ENCODE peak calls at places on chromosomes 7 and 10, in nine cellular contexts. J is heart left ventricle, L is right lobe of liver, Y is esophagus muscularis mucosa, E is H1, B is A549, M is HCT116, V is uterus, C is sigmoid colon. Z is an unnamed sample.

GRCh38 chr7:130258494-130259078 is 8.1 kb upstream of the CPA2 start:
- DNase-seq in J (no peak), L (no peak), Y (no peak), E (no peak), B (no peak), M (no peak), V (no peak), C (no peak), Z (no peak)

GRCh38 chr10:125859128-125859817 is 21.8 kb downstream of the DHX32 start:
- DNase-seq in J (no peak), L (no peak), Y (peak; percentile 60), E (no peak), B (no peak), M (no peak), V (no peak), C (no peak), Z (no peak)

GRCh38 chr7:100396421-100396982 is 23.2 kb downstream of the PILRA start:
- DNase-seq in J (no peak), L (no peak), Y (no peak), E (no peak), B (no peak), M (no peak), V (no peak), C (no peak), Z (no peak)

GRCh38 chr7:114021135-114021534 is 102.3 kb upstream of the PPP1R3A start:
- DNase-seq in J (no peak), L (no peak), Y (no peak), E (no peak), B (no peak), M (no peak), V (no peak), C (no peak), Z (no peak)

GRCh38 chr10:70265032-70265689 is 18.6 kb downstream of the NPFFR1 start:
- DNase-seq in J (no peak), L (no peak), Y (no peak), E (peak; percentile 57), B (no peak), M (peak; percentile 64), V (no peak), C (no peak), Z (no peak)

GRCh38 chr7:90726120-90726519 is 130.0 kb downstream of the CDK14 start:
- DNase-seq in J (no peak), L (no peak), Y (no peak), E (no peak), B (no peak), M (no peak), V (no peak), C (no peak), Z (no peak)

GRCh38 chr10:111077715-111078504 is 1.1 kb downstream of the ADRA2A start:
- DNase-seq in J (no peak), L (peak; percentile 49), Y (peak; percentile 72), E (no peak), B (no peak), M (no peak), V (no peak), C (no peak), Z (no peak)

GRCh38 chr10:83612050-83612449 is 527.3 kb upstream of the GHITM start:
- DNase-seq in J (no peak), L (no peak), Y (no peak), E (no peak), B (no peak), M (no peak), V (no peak), C (no peak), Z (no peak)

GRCh38 chr7:108407674-108408073 is 48.6 kb downstream of the NRCAM start:
- DNase-seq in J (no peak), L (no peak), Y (no peak), E (no peak), B (no peak), M (no peak), V (no peak), C (no peak), Z (no peak)

GRCh38 chr10:118832242-118832651 is 77.5 kb upstream of the CACUL1 start:
- DNase-seq in J (peak; percentile 62), L (peak; percentile 60), Y (no peak), E (no peak), B (no peak), M (no peak), V (peak; percentile 38), C (peak; percentile 74), Z (peak; percentile 52)

GRCh38 chr7:115008465-115009114 is 86.7 kb downstream of the MDFIC start:
- DNase-seq in J (peak; percentile 82), L (no peak), Y (peak; percentile 93), E (no peak), B (no peak), M (no peak), V (peak; percentile 89), C (peak; percentile 83), Z (peak; percentile 77)

GRCh38 chr10:101602767-101603398 is 14.8 kb downstream of the DPCD start:
- DNase-seq in J (peak; percentile 63), L (peak; percentile 73), Y (no peak), E (peak; percentile 81), B (peak; percentile 86), M (peak; percentile 71), V (peak; percentile 67), C (no peak), Z (peak; percentile 48)

DNA sequence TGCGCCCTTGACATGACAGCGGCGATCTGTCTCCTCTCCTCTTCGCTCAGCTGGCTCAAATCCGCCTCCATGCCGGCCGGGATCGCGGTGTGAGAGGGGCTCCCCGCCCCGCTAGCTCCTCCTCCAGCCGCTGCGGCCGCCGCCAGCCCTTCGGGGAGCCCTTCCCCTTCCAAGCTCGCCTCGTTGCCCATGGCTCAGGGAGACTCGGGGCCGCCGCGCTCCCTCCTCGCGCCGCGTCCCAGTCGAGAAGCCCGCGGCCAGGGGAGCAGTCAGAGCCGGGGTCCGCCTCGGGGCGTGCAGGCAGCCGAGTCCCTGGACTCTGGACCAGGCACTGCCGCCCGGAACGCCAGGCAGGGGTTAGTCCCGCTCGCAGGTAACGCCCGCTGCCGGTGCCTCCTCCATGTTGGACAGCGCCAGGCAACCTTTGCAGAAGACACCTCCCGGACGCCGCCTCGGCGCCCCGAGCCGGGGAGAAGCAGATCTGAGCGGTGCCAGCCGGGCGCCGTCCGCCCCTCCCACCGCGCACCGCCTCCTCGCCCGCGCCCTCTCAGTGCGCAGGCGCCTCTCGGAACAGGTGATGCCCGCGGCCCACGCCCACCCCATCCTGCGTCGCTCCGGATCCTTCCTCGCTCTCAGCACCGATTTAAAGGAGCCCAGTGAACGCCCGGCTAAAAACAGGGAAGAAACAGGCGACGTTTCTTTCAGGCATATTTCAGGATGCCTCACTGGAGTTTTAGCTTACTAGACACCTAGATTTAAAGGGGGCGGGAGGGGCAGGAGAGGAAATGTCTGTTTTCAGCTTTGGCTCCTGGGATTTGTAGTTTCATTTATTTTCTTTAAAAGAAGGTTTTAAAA is at the start of gene PCLO:
- DNase-seq in J (peak; percentile 55), L (peak; percentile 56), Y (no peak), E (peak; percentile 78), B (peak; percentile 52), M (peak; percentile 92), V (peak; percentile 29), C (peak; percentile 61), Z (no peak)
- TF ChIP-seq POLR2A in J (no peak), L (no peak), Y (no peak), E (peak; percentile 90), B (peak; percentile 79), M (peak; percentile 55), V (no peak), C (no peak), Z (no peak)

GRCh38 chr10:10796061-10796773 is 221.5 kb upstream of the CELF2 start:
- DNase-seq in J (no peak), L (no peak), Y (no peak), E (no peak), B (no peak), M (no peak), V (no peak), C (no peak), Z (no peak)
- H3K27ac ChIP-seq in J (peak overlapping the region; percentile 76), L (no peak overlapping the region), Y (peak overlapping the region; percentile 83), E (no peak overlapping the region), B (no peak overlapping the region), M (no peak overlapping the region), V (peak overlapping the region; percentile 93), C (peak overlapping the region; percentile 83), Z (peak overlapping the region; percentile 87)

DNA sequence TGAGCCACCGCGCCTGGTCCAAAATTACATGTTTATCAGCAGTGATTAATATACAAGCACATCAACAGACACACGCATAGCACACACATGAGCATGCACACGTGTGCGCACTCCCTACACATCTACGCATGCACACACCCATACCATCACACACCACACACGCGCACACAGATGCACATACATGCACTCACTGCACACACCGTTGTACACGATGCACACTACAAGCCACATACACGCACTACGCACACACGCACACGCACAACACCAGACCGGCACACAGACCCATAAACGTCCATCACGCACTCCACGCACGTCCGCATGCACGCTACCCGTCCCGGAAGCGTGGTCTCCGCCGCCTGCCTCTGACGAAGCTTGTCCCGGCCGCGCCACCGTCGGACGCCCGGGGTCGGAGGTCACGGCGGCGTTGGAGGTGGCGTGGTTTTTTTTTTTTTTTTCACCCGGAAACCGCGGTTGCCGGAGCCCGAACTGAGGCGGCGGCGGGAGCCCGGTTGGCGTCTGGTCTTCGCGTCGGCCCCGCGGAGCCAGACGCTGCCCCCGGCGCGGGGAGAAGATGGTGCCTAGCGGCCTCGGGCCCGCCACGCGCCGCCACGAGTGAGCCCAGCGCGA is at the start of gene TMEM248:
- DNase-seq in J (peak; percentile 91), L (peak; percentile 90), Y (peak; percentile 96), E (no peak), B (peak; percentile 63), M (peak; percentile 69), V (peak; percentile 88), C (peak; percentile 94), Z (peak; percentile 79)
- TF ChIP-seq POLR2A in J (no peak), L (peak; percentile 52), Y (peak; percentile 14), E (no peak), B (peak; percentile 94), M (peak; percentile 81), V (no peak), C (no peak), Z (peak; percentile 29)

DNA sequence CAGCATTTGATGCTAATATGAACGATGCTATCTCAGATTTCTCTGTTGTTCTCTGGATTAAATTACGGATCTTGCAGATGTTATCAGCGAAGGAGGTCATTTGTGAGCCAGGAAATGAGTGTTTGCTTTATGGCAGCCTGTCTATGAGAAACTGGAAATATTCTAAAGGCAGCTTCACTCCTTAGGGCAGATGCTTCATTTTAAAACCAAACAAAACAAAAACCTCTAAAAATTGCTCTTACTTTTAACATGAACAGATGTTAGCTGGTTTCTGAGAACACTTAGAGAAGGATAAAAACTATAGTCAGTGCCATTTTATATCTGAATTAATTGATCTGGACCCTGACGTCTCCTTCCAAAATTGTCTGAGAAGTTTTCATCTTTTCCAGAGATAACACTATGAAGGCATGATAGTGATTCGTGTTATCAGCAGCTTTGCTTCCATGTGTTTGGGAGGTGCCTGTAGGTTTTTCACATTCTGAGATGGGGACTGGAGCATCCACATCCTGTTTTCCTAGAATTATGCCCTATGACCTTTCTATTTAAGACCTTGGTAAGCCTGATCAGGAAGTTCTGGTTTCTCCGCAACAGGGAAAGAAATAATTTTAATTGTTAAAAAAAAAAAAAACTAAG is 53.1 kb downstream of the CPED1 start:
- DNase-seq in J (no peak), L (no peak), Y (no peak), E (no peak), B (no peak), M (no peak), V (no peak), C (no peak), Z (no peak)
- H3K27ac ChIP-seq in J (peak overlapping the region; percentile 45), L (peak overlapping the region; percentile 2), Y (peak overlapping the region; percentile 32), E (no peak overlapping the region), B (no peak overlapping the region), M (no peak overlapping the region), V (peak overlapping the region; percentile 77), C (peak overlapping the region; percentile 42), Z (no peak overlapping the region)

Z was measured in tibial nerve.